ENCODE peak calls at places on chromosomes 2 and 18, in eight cellular contexts. One of them, this sample, is unnamed. For H3K4me1, the result is how much of the 10 kb centered on the place peaks cover.

GRCh38 chr2:157438907-157439791 is 4.7 kb downstream of the CYTIP start:
- DNase-seq in Peyer's patch: peak
- DNase-seq in cardiac muscle cell: peak
- DNase-seq in CD8-positive, alpha-beta T cell: no peak
- DNase-seq in mucosa of descending colon: peak
- DNase-seq in lower lobe of right lung: no peak
- DNase-seq in CD4-positive, CD25-positive, alpha-beta regulatory T cell: peak
- DNase-seq in esophagus squamous epithelium: no peak
- DNase-seq in this sample: no peak

GRCh38 chr2:74250189-74250631 is 51.8 kb downstream of the MTHFD2 start:
- DNase-seq in Peyer's patch: peak
- DNase-seq in cardiac muscle cell: peak
- DNase-seq in CD8-positive, alpha-beta T cell: peak
- DNase-seq in mucosa of descending colon: peak
- DNase-seq in lower lobe of right lung: peak
- DNase-seq in CD4-positive, CD25-positive, alpha-beta regulatory T cell: peak
- DNase-seq in esophagus squamous epithelium: no peak
- DNase-seq in this sample: peak

GRCh38 chr2:218249686-218250085 is 11.1 kb upstream of the GPBAR1 start:
- DNase-seq in Peyer's patch: no peak
- DNase-seq in cardiac muscle cell: no peak
- DNase-seq in CD8-positive, alpha-beta T cell: no peak
- DNase-seq in mucosa of descending colon: no peak
- DNase-seq in lower lobe of right lung: no peak
- DNase-seq in CD4-positive, CD25-positive, alpha-beta regulatory T cell: no peak
- DNase-seq in esophagus squamous epithelium: no peak
- DNase-seq in this sample: no peak

GRCh38 chr2:156054983-156055382 is 277.5 kb downstream of the NR4A2 start:
- DNase-seq in Peyer's patch: no peak
- DNase-seq in cardiac muscle cell: no peak
- DNase-seq in CD8-positive, alpha-beta T cell: no peak
- DNase-seq in mucosa of descending colon: no peak
- DNase-seq in lower lobe of right lung: no peak
- DNase-seq in CD4-positive, CD25-positive, alpha-beta regulatory T cell: no peak
- DNase-seq in esophagus squamous epithelium: no peak
- DNase-seq in this sample: no peak

GRCh38 chr2:120616261-120616660 is 119.4 kb upstream of the GLI2 start:
- DNase-seq in Peyer's patch: no peak
- DNase-seq in cardiac muscle cell: no peak
- DNase-seq in CD8-positive, alpha-beta T cell: no peak
- DNase-seq in mucosa of descending colon: no peak
- DNase-seq in lower lobe of right lung: no peak
- DNase-seq in CD4-positive, CD25-positive, alpha-beta regulatory T cell: no peak
- DNase-seq in esophagus squamous epithelium: no peak
- DNase-seq in this sample: no peak

GRCh38 chr2:239763433-239764097 is 261.6 kb downstream of the NDUFA10 start:
- DNase-seq in Peyer's patch: peak
- DNase-seq in cardiac muscle cell: no peak
- DNase-seq in CD8-positive, alpha-beta T cell: no peak
- DNase-seq in mucosa of descending colon: no peak
- DNase-seq in lower lobe of right lung: no peak
- DNase-seq in CD4-positive, CD25-positive, alpha-beta regulatory T cell: no peak
- DNase-seq in esophagus squamous epithelium: no peak
- DNase-seq in this sample: no peak

GRCh38 chr18:73691118-73691517 is 456.5 kb downstream of the FBXO15 start:
- DNase-seq in Peyer's patch: no peak
- DNase-seq in cardiac muscle cell: peak
- DNase-seq in CD8-positive, alpha-beta T cell: no peak
- DNase-seq in mucosa of descending colon: no peak
- DNase-seq in lower lobe of right lung: no peak
- DNase-seq in CD4-positive, CD25-positive, alpha-beta regulatory T cell: no peak
- DNase-seq in esophagus squamous epithelium: no peak
- DNase-seq in this sample: no peak

GRCh38 chr2:146990311-146990781 is 854.5 kb upstream of the ACVR2A start:
- DNase-seq in Peyer's patch: no peak
- DNase-seq in cardiac muscle cell: peak
- DNase-seq in CD8-positive, alpha-beta T cell: no peak
- DNase-seq in mucosa of descending colon: no peak
- DNase-seq in lower lobe of right lung: no peak
- DNase-seq in CD4-positive, CD25-positive, alpha-beta regulatory T cell: no peak
- DNase-seq in esophagus squamous epithelium: no peak
- DNase-seq in this sample: no peak

GRCh38 chr2:210792000-210792399 is 235.6 kb downstream of the CPS1 start:
- DNase-seq in Peyer's patch: no peak
- DNase-seq in cardiac muscle cell: no peak
- DNase-seq in CD8-positive, alpha-beta T cell: no peak
- DNase-seq in mucosa of descending colon: no peak
- DNase-seq in lower lobe of right lung: no peak
- DNase-seq in CD4-positive, CD25-positive, alpha-beta regulatory T cell: no peak
- DNase-seq in esophagus squamous epithelium: no peak
- DNase-seq in this sample: no peak

GRCh38 chr2:44450806-44451205 is 89.1 kb downstream of the CAMKMT start:
- DNase-seq in Peyer's patch: no peak
- DNase-seq in cardiac muscle cell: peak
- DNase-seq in CD8-positive, alpha-beta T cell: no peak
- DNase-seq in mucosa of descending colon: no peak
- DNase-seq in lower lobe of right lung: no peak
- DNase-seq in CD4-positive, CD25-positive, alpha-beta regulatory T cell: no peak
- DNase-seq in esophagus squamous epithelium: no peak
- DNase-seq in this sample: no peak

GRCh38 chr18:79694895-79695213 is 15.3 kb downstream of the CTDP1 start:
- DNase-seq in Peyer's patch: no peak
- DNase-seq in cardiac muscle cell: no peak
- DNase-seq in CD8-positive, alpha-beta T cell: no peak
- DNase-seq in mucosa of descending colon: no peak
- DNase-seq in lower lobe of right lung: no peak
- DNase-seq in CD4-positive, CD25-positive, alpha-beta regulatory T cell: no peak
- DNase-seq in esophagus squamous epithelium: no peak
- DNase-seq in this sample: no peak

GRCh38 chr2:215652432-215652831 is 216.6 kb upstream of the FN1 start:
- DNase-seq in Peyer's patch: no peak
- DNase-seq in cardiac muscle cell: no peak
- DNase-seq in CD8-positive, alpha-beta T cell: no peak
- DNase-seq in mucosa of descending colon: no peak
- DNase-seq in lower lobe of right lung: no peak
- DNase-seq in CD4-positive, CD25-positive, alpha-beta regulatory T cell: no peak
- DNase-seq in esophagus squamous epithelium: no peak
- DNase-seq in this sample: no peak

GRCh38 chr2:157620956-157621355 is 7.7 kb downstream of the ACVR1C start:
- DNase-seq in Peyer's patch: no peak
- DNase-seq in cardiac muscle cell: no peak
- DNase-seq in CD8-positive, alpha-beta T cell: no peak
- DNase-seq in mucosa of descending colon: no peak
- DNase-seq in lower lobe of right lung: no peak
- DNase-seq in CD4-positive, CD25-positive, alpha-beta regulatory T cell: no peak
- DNase-seq in esophagus squamous epithelium: no peak
- DNase-seq in this sample: no peak

GRCh38 chr18:59640721-59641120 is 56.5 kb downstream of the CCBE1 start:
- DNase-seq in Peyer's patch: no peak
- DNase-seq in cardiac muscle cell: peak
- DNase-seq in CD8-positive, alpha-beta T cell: no peak
- DNase-seq in mucosa of descending colon: no peak
- DNase-seq in lower lobe of right lung: no peak
- DNase-seq in CD4-positive, CD25-positive, alpha-beta regulatory T cell: no peak
- DNase-seq in esophagus squamous epithelium: no peak
- DNase-seq in this sample: no peak
- H3K4me1 ChIP-seq in Peyer's patch: under half
- H3K4me1 ChIP-seq in cardiac muscle cell: under half
- H3K4me1 ChIP-seq in CD8-positive, alpha-beta T cell: under half
- H3K4me1 ChIP-seq in mucosa of descending colon: under half
- H3K4me1 ChIP-seq in lower lobe of right lung: under half
- H3K4me1 ChIP-seq in CD4-positive, CD25-positive, alpha-beta regulatory T cell: under half
- H3K4me1 ChIP-seq in esophagus squamous epithelium: under half
- H3K4me1 ChIP-seq in this sample: under half

DNA sequence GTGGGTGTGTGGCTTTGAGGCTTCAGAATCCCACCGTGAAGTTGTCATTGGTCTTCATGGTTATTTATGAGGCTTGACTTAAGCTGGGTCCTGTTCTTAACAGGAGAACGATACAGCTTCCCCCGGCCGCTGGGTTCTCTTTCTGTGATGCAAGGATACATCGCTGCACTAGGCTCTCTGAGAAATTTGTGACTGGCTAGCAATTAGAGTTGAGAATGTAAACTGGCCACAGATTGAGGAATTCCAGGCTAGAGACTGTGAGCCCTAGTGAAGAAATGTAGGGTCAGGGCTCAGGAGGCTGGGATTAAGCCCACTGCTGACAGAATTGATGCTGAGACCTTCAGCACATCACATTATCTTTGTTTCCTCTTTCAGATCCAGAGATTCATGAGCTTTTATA is 29.8 kb downstream of the MGAT5 start:
- DNase-seq in Peyer's patch: no peak
- DNase-seq in cardiac muscle cell: no peak
- DNase-seq in CD8-positive, alpha-beta T cell: no peak
- DNase-seq in mucosa of descending colon: no peak
- DNase-seq in lower lobe of right lung: no peak
- DNase-seq in CD4-positive, CD25-positive, alpha-beta regulatory T cell: no peak
- DNase-seq in esophagus squamous epithelium: no peak
- DNase-seq in this sample: no peak
- H3K4me3 ChIP-seq in Peyer's patch: no peak
- H3K4me3 ChIP-seq in cardiac muscle cell: no peak
- H3K4me3 ChIP-seq in CD8-positive, alpha-beta T cell: no peak
- H3K4me3 ChIP-seq in mucosa of descending colon: no peak
- H3K4me3 ChIP-seq in lower lobe of right lung: no peak
- H3K4me3 ChIP-seq in CD4-positive, CD25-positive, alpha-beta regulatory T cell: no peak
- H3K4me3 ChIP-seq in esophagus squamous epithelium: no peak
- H3K4me3 ChIP-seq in this sample: no peak

GRCh38 chr2:46831037-46831868 is 84.4 kb downstream of the MCFD2 start:
- DNase-seq in Peyer's patch: peak
- DNase-seq in cardiac muscle cell: peak
- DNase-seq in CD8-positive, alpha-beta T cell: no peak
- DNase-seq in mucosa of descending colon: no peak
- DNase-seq in lower lobe of right lung: no peak
- DNase-seq in CD4-positive, CD25-positive, alpha-beta regulatory T cell: no peak
- DNase-seq in esophagus squamous epithelium: no peak
- DNase-seq in this sample: no peak
- H3K4me1 ChIP-seq in Peyer's patch: under half
- H3K4me1 ChIP-seq in cardiac muscle cell: under half
- H3K4me1 ChIP-seq in CD8-positive, alpha-beta T cell: under half
- H3K4me1 ChIP-seq in mucosa of descending colon: under half
- H3K4me1 ChIP-seq in lower lobe of right lung: under half
- H3K4me1 ChIP-seq in CD4-positive, CD25-positive, alpha-beta regulatory T cell: under half
- H3K4me1 ChIP-seq in esophagus squamous epithelium: under half
- H3K4me1 ChIP-seq in this sample: under half

GRCh38 chr2:223697921-223698645 is 95.9 kb upstream of the SCG2 start:
- DNase-seq in Peyer's patch: no peak
- DNase-seq in cardiac muscle cell: no peak
- DNase-seq in CD8-positive, alpha-beta T cell: no peak
- DNase-seq in mucosa of descending colon: no peak
- DNase-seq in lower lobe of right lung: no peak
- DNase-seq in CD4-positive, CD25-positive, alpha-beta regulatory T cell: no peak
- DNase-seq in esophagus squamous epithelium: no peak
- DNase-seq in this sample: no peak

GRCh38 chr2:223697316-223697875 is 95.2 kb upstream of the SCG2 start:
- DNase-seq in Peyer's patch: no peak
- DNase-seq in cardiac muscle cell: no peak
- DNase-seq in CD8-positive, alpha-beta T cell: no peak
- DNase-seq in mucosa of descending colon: no peak
- DNase-seq in lower lobe of right lung: no peak
- DNase-seq in CD4-positive, CD25-positive, alpha-beta regulatory T cell: no peak
- DNase-seq in esophagus squamous epithelium: no peak
- DNase-seq in this sample: no peak

GRCh38 chr2:223696719-223697118 is 94.6 kb upstream of the SCG2 start:
- DNase-seq in Peyer's patch: no peak
- DNase-seq in cardiac muscle cell: no peak
- DNase-seq in CD8-positive, alpha-beta T cell: no peak
- DNase-seq in mucosa of descending colon: peak
- DNase-seq in lower lobe of right lung: no peak
- DNase-seq in CD4-positive, CD25-positive, alpha-beta regulatory T cell: no peak
- DNase-seq in esophagus squamous epithelium: no peak
- DNase-seq in this sample: no peak

GRCh38 chr2:223688094-223688835 is 86.1 kb upstream of the SCG2 start:
- DNase-seq in Peyer's patch: no peak
- DNase-seq in cardiac muscle cell: no peak
- DNase-seq in CD8-positive, alpha-beta T cell: no peak
- DNase-seq in mucosa of descending colon: no peak
- DNase-seq in lower lobe of right lung: no peak
- DNase-seq in CD4-positive, CD25-positive, alpha-beta regulatory T cell: no peak
- DNase-seq in esophagus squamous epithelium: no peak
- DNase-seq in this sample: no peak

GRCh38 chr2:223692227-223692947 is 90.2 kb upstream of the SCG2 start:
- DNase-seq in Peyer's patch: no peak
- DNase-seq in cardiac muscle cell: peak
- DNase-seq in CD8-positive, alpha-beta T cell: no peak
- DNase-seq in mucosa of descending colon: peak
- DNase-seq in lower lobe of right lung: no peak
- DNase-seq in CD4-positive, CD25-positive, alpha-beta regulatory T cell: no peak
- DNase-seq in esophagus squamous epithelium: no peak
- DNase-seq in this sample: no peak
- H3K4me3 ChIP-seq in Peyer's patch: no peak
- H3K4me3 ChIP-seq in cardiac muscle cell: no peak
- H3K4me3 ChIP-seq in CD8-positive, alpha-beta T cell: no peak
- H3K4me3 ChIP-seq in mucosa of descending colon: no peak
- H3K4me3 ChIP-seq in lower lobe of right lung: no peak
- H3K4me3 ChIP-seq in CD4-positive, CD25-positive, alpha-beta regulatory T cell: no peak
- H3K4me3 ChIP-seq in esophagus squamous epithelium: no peak
- H3K4me3 ChIP-seq in this sample: no peak

GRCh38 chr2:1709970-1710560 is 34.2 kb downstream of the PXDN start:
- DNase-seq in Peyer's patch: no peak
- DNase-seq in cardiac muscle cell: no peak
- DNase-seq in CD8-positive, alpha-beta T cell: no peak
- DNase-seq in mucosa of descending colon: no peak
- DNase-seq in lower lobe of right lung: no peak
- DNase-seq in CD4-positive, CD25-positive, alpha-beta regulatory T cell: no peak
- DNase-seq in esophagus squamous epithelium: no peak
- DNase-seq in this sample: no peak
- H3K4me1 ChIP-seq in Peyer's patch: under half
- H3K4me1 ChIP-seq in cardiac muscle cell: under half
- H3K4me1 ChIP-seq in CD8-positive, alpha-beta T cell: under half
- H3K4me1 ChIP-seq in mucosa of descending colon: under half
- H3K4me1 ChIP-seq in lower lobe of right lung: under half
- H3K4me1 ChIP-seq in CD4-positive, CD25-positive, alpha-beta regulatory T cell: under half
- H3K4me1 ChIP-seq in esophagus squamous epithelium: half or more
- H3K4me1 ChIP-seq in this sample: under half

DNA sequence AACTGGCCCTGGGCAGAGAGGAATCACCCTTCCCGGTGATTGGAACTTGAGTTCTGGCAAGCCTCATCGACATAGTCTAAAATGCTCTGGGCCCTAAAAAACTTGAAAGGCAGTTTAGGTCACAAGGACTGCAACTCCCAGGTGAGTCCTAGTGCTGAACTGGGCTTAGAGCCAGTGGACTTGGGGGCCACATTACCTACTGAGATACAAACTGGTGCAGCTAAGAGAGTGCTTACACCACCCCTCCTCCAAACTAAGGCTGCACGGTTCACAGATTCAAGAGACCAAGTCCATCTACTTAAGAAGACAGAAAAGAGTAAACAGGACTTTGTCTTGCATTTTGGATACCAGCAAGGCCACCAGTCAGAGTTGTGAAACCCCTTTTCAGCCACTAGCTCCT is 25.3 kb downstream of the ZNF519 start:
- DNase-seq in Peyer's patch: no peak
- DNase-seq in cardiac muscle cell: no peak
- DNase-seq in CD8-positive, alpha-beta T cell: no peak
- DNase-seq in mucosa of descending colon: no peak
- DNase-seq in lower lobe of right lung: no peak
- DNase-seq in CD4-positive, CD25-positive, alpha-beta regulatory T cell: no peak
- DNase-seq in esophagus squamous epithelium: no peak
- DNase-seq in this sample: no peak
- H3K4me3 ChIP-seq in Peyer's patch: no peak
- H3K4me3 ChIP-seq in cardiac muscle cell: no peak
- H3K4me3 ChIP-seq in CD8-positive, alpha-beta T cell: no peak
- H3K4me3 ChIP-seq in mucosa of descending colon: no peak
- H3K4me3 ChIP-seq in lower lobe of right lung: no peak
- H3K4me3 ChIP-seq in CD4-positive, CD25-positive, alpha-beta regulatory T cell: no peak
- H3K4me3 ChIP-seq in esophagus squamous epithelium: no peak
- H3K4me3 ChIP-seq in this sample: no peak

GRCh38 chr18:47981320-47981719 is 50.9 kb upstream of the SMAD2 start:
- DNase-seq in Peyer's patch: no peak
- DNase-seq in cardiac muscle cell: no peak
- DNase-seq in CD8-positive, alpha-beta T cell: no peak
- DNase-seq in mucosa of descending colon: no peak
- DNase-seq in lower lobe of right lung: no peak
- DNase-seq in CD4-positive, CD25-positive, alpha-beta regulatory T cell: no peak
- DNase-seq in esophagus squamous epithelium: no peak
- DNase-seq in this sample: no peak
- H3K4me1 ChIP-seq in Peyer's patch: under half
- H3K4me1 ChIP-seq in cardiac muscle cell: under half
- H3K4me1 ChIP-seq in CD8-positive, alpha-beta T cell: under half
- H3K4me1 ChIP-seq in mucosa of descending colon: under half
- H3K4me1 ChIP-seq in lower lobe of right lung: under half
- H3K4me1 ChIP-seq in CD4-positive, CD25-positive, alpha-beta regulatory T cell: under half
- H3K4me1 ChIP-seq in esophagus squamous epithelium: under half
- H3K4me1 ChIP-seq in this sample: under half